ENCODE peak calls at places on chromosomes 6 and 20, in seven cellular contexts. One of them, this sample, is unnamed.
A peak's percentile ranks its signal among the peaks of the same experiment; 100 is the strongest.

GRCh38 chr6:170020041-170020583 is 268.7 kb downstream of the ERMARD start:
- DNase-seq in fibroblast of lung: no peak
- DNase-seq in dorsolateral prefrontal cortex: peak; percentile 24
- DNase-seq in heart left ventricle: no peak
- DNase-seq in WERI-Rb-1: no peak
- DNase-seq in astrocyte of the spinal cord: peak; percentile 14
- DNase-seq in sigmoid colon: peak; percentile 65
- DNase-seq in this sample: no peak

GRCh38 chr6:3355358-3356055 is 96.8 kb downstream of the PSMG4 start:
- DNase-seq in fibroblast of lung: no peak
- DNase-seq in dorsolateral prefrontal cortex: no peak
- DNase-seq in heart left ventricle: peak; percentile 66
- DNase-seq in sigmoid colon: peak; percentile 80
- DNase-seq in astrocyte of the spinal cord: peak; percentile 62
- DNase-seq in WERI-Rb-1: peak; percentile 66
- DNase-seq in this sample: no peak

GRCh38 chr6:44268095-44268628 is 2.1 kb upstream of the TMEM151B start:
- DNase-seq in dorsolateral prefrontal cortex: peak; percentile 69
- DNase-seq in sigmoid colon: no peak
- DNase-seq in astrocyte of the spinal cord: peak; percentile 38
- DNase-seq in heart left ventricle: no peak
- DNase-seq in WERI-Rb-1: peak; percentile 88
- DNase-seq in fibroblast of lung: peak; percentile 51
- DNase-seq in this sample: no peak

GRCh38 chr6:16487953-16488674 is 249.7 kb downstream of the GMPR start:
- DNase-seq in heart left ventricle: no peak
- DNase-seq in sigmoid colon: no peak
- DNase-seq in fibroblast of lung: no peak
- DNase-seq in astrocyte of the spinal cord: no peak
- DNase-seq in WERI-Rb-1: no peak
- DNase-seq in dorsolateral prefrontal cortex: no peak
- DNase-seq in this sample: no peak

GRCh38 chr6:79134699-79135474 is 56.8 kb upstream of the PHIP start:
- DNase-seq in fibroblast of lung: no peak
- DNase-seq in astrocyte of the spinal cord: no peak
- DNase-seq in heart left ventricle: no peak
- DNase-seq in sigmoid colon: no peak
- DNase-seq in WERI-Rb-1: peak; percentile 17
- DNase-seq in dorsolateral prefrontal cortex: no peak
- DNase-seq in this sample: no peak

GRCh38 chr20:38242848-38243449 is 17.6 kb downstream of the KIAA1755 start:
- DNase-seq in sigmoid colon: no peak
- DNase-seq in astrocyte of the spinal cord: no peak
- DNase-seq in dorsolateral prefrontal cortex: no peak
- DNase-seq in fibroblast of lung: no peak
- DNase-seq in WERI-Rb-1: peak; percentile 63
- DNase-seq in heart left ventricle: no peak
- DNase-seq in this sample: no peak

GRCh38 chr6:122069933-122070332 is 329.5 kb upstream of the HSF2 start:
- DNase-seq in fibroblast of lung: no peak
- DNase-seq in astrocyte of the spinal cord: no peak
- DNase-seq in heart left ventricle: no peak
- DNase-seq in dorsolateral prefrontal cortex: no peak
- DNase-seq in sigmoid colon: no peak
- DNase-seq in WERI-Rb-1: no peak
- DNase-seq in this sample: no peak

GRCh38 chr6:76703786-76704185 is 631.3 kb upstream of the IMPG1 start:
- DNase-seq in dorsolateral prefrontal cortex: no peak
- DNase-seq in fibroblast of lung: no peak
- DNase-seq in WERI-Rb-1: no peak
- DNase-seq in heart left ventricle: no peak
- DNase-seq in astrocyte of the spinal cord: no peak
- DNase-seq in sigmoid colon: no peak
- DNase-seq in this sample: no peak

GRCh38 chr6:36210886-36211595 is 14.5 kb downstream of the BRPF3 start:
- DNase-seq in WERI-Rb-1: no peak
- DNase-seq in fibroblast of lung: no peak
- DNase-seq in dorsolateral prefrontal cortex: no peak
- DNase-seq in heart left ventricle: no peak
- DNase-seq in sigmoid colon: no peak
- DNase-seq in astrocyte of the spinal cord: no peak
- DNase-seq in this sample: no peak

GRCh38 chr6:12286381-12287132 is 3.6 kb upstream of the EDN1 start:
- DNase-seq in sigmoid colon: no peak
- DNase-seq in astrocyte of the spinal cord: no peak
- DNase-seq in dorsolateral prefrontal cortex: no peak
- DNase-seq in WERI-Rb-1: no peak
- DNase-seq in heart left ventricle: no peak
- DNase-seq in fibroblast of lung: peak; percentile 35
- DNase-seq in this sample: no peak

GRCh38 chr6:147268254-147268653 is 64.0 kb downstream of the STXBP5 start:
- DNase-seq in astrocyte of the spinal cord: no peak
- DNase-seq in sigmoid colon: no peak
- DNase-seq in WERI-Rb-1: no peak
- DNase-seq in dorsolateral prefrontal cortex: no peak
- DNase-seq in fibroblast of lung: peak; percentile 41
- DNase-seq in heart left ventricle: no peak
- DNase-seq in this sample: no peak

GRCh38 chr20:60749804-60750602 is 502.1 kb upstream of the CDH4 start:
- DNase-seq in WERI-Rb-1: no peak
- DNase-seq in astrocyte of the spinal cord: no peak
- DNase-seq in fibroblast of lung: no peak
- DNase-seq in sigmoid colon: no peak
- DNase-seq in heart left ventricle: no peak
- DNase-seq in dorsolateral prefrontal cortex: no peak
- DNase-seq in this sample: no peak

GRCh38 chr20:61833807-61834610 is 231.7 kb downstream of the TAF4 start:
- DNase-seq in astrocyte of the spinal cord: no peak
- DNase-seq in heart left ventricle: peak; percentile 2
- DNase-seq in dorsolateral prefrontal cortex: no peak
- DNase-seq in WERI-Rb-1: no peak
- DNase-seq in sigmoid colon: no peak
- DNase-seq in fibroblast of lung: no peak
- DNase-seq in this sample: no peak

GRCh38 chr6:158705386-158706126 is 55.7 kb downstream of the SYTL3 start:
- DNase-seq in WERI-Rb-1: no peak
- DNase-seq in fibroblast of lung: no peak
- DNase-seq in astrocyte of the spinal cord: no peak
- DNase-seq in sigmoid colon: peak; percentile 64
- DNase-seq in dorsolateral prefrontal cortex: peak; percentile 23
- DNase-seq in heart left ventricle: no peak
- DNase-seq in this sample: no peak

GRCh38 chr20:35306931-35307517 is 14.8 kb upstream of the FAM83C start:
- DNase-seq in WERI-Rb-1: peak; percentile 82
- DNase-seq in heart left ventricle: peak; percentile 51
- DNase-seq in astrocyte of the spinal cord: peak; percentile 76
- DNase-seq in sigmoid colon: no peak
- DNase-seq in dorsolateral prefrontal cortex: peak; percentile 65
- DNase-seq in fibroblast of lung: peak; percentile 87
- DNase-seq in this sample: peak; percentile 46

GRCh38 chr6:46689657-46690056 is 2.0 kb downstream of the TDRD6 start:
- DNase-seq in WERI-Rb-1: no peak
- DNase-seq in heart left ventricle: no peak
- DNase-seq in sigmoid colon: no peak
- DNase-seq in astrocyte of the spinal cord: no peak
- DNase-seq in fibroblast of lung: no peak
- DNase-seq in dorsolateral prefrontal cortex: no peak
- DNase-seq in this sample: no peak

GRCh38 chr6:1424306-1424927 is 35.0 kb downstream of the FOXF2 start:
- DNase-seq in WERI-Rb-1: peak; percentile 80
- DNase-seq in dorsolateral prefrontal cortex: peak; percentile 40
- DNase-seq in heart left ventricle: peak; percentile 37
- DNase-seq in fibroblast of lung: peak; percentile 83
- DNase-seq in sigmoid colon: peak; percentile 75
- DNase-seq in astrocyte of the spinal cord: peak; percentile 57
- DNase-seq in this sample: peak; percentile 8

GRCh38 chr6:5034328-5034727 is 30.5 kb upstream of the RPP40 start:
- DNase-seq in WERI-Rb-1: no peak
- DNase-seq in sigmoid colon: no peak
- DNase-seq in astrocyte of the spinal cord: no peak
- DNase-seq in fibroblast of lung: no peak
- DNase-seq in heart left ventricle: no peak
- DNase-seq in dorsolateral prefrontal cortex: no peak
- DNase-seq in this sample: no peak

GRCh38 chr6:151675746-151676459 is 131.6 kb upstream of the ESR1 start:
- DNase-seq in WERI-Rb-1: peak; percentile 53
- DNase-seq in dorsolateral prefrontal cortex: no peak
- DNase-seq in astrocyte of the spinal cord: peak; percentile 24
- DNase-seq in heart left ventricle: no peak
- DNase-seq in sigmoid colon: no peak
- DNase-seq in fibroblast of lung: peak; percentile 17
- DNase-seq in this sample: no peak

GRCh38 chr20:1255675-1256074 is 10.4 kb upstream of the SNPH start:
- DNase-seq in astrocyte of the spinal cord: no peak
- DNase-seq in dorsolateral prefrontal cortex: no peak
- DNase-seq in fibroblast of lung: no peak
- DNase-seq in WERI-Rb-1: no peak
- DNase-seq in sigmoid colon: no peak
- DNase-seq in heart left ventricle: no peak
- DNase-seq in this sample: no peak

GRCh38 chr6:10248378-10248843 is 166.5 kb downstream of the TFAP2A start:
- DNase-seq in sigmoid colon: no peak
- DNase-seq in fibroblast of lung: no peak
- DNase-seq in astrocyte of the spinal cord: peak; percentile 14
- DNase-seq in WERI-Rb-1: no peak
- DNase-seq in heart left ventricle: no peak
- DNase-seq in dorsolateral prefrontal cortex: no peak
- DNase-seq in this sample: no peak

GRCh38 chr6:26223213-26223612 is 136.0 kb downstream of the HFE start:
- DNase-seq in fibroblast of lung: peak; percentile 30
- DNase-seq in dorsolateral prefrontal cortex: no peak
- DNase-seq in heart left ventricle: no peak
- DNase-seq in sigmoid colon: no peak
- DNase-seq in WERI-Rb-1: no peak
- DNase-seq in astrocyte of the spinal cord: peak; percentile 47
- DNase-seq in this sample: no peak

GRCh38 chr6:38708483-38708882 is 5.5 kb upstream of the GLO1 start:
- DNase-seq in sigmoid colon: no peak
- DNase-seq in heart left ventricle: no peak
- DNase-seq in dorsolateral prefrontal cortex: no peak
- DNase-seq in astrocyte of the spinal cord: no peak
- DNase-seq in fibroblast of lung: peak; percentile 19
- DNase-seq in WERI-Rb-1: no peak
- DNase-seq in this sample: no peak

GRCh38 chr6:92810913-92811312 is 608.4 kb downstream of the EPHA7 start:
- DNase-seq in astrocyte of the spinal cord: peak; percentile 52
- DNase-seq in sigmoid colon: no peak
- DNase-seq in WERI-Rb-1: peak; percentile 56
- DNase-seq in heart left ventricle: no peak
- DNase-seq in dorsolateral prefrontal cortex: no peak
- DNase-seq in fibroblast of lung: peak; percentile 62
- DNase-seq in this sample: peak; percentile 2

GRCh38 chr6:137216875-137217553 is 2.2 kb downstream of the IFNGR1 start:
- DNase-seq in sigmoid colon: no peak
- DNase-seq in dorsolateral prefrontal cortex: no peak
- DNase-seq in astrocyte of the spinal cord: no peak
- DNase-seq in heart left ventricle: peak; percentile 39
- DNase-seq in WERI-Rb-1: no peak
- DNase-seq in fibroblast of lung: no peak
- DNase-seq in this sample: no peak
- H3K4me3 ChIP-seq in sigmoid colon: peak overlapping the region; percentile 81
- H3K4me3 ChIP-seq in dorsolateral prefrontal cortex: peak overlapping the region; percentile 89
- H3K4me3 ChIP-seq in astrocyte of the spinal cord: peak overlapping the region; percentile 92
- H3K4me3 ChIP-seq in heart left ventricle: peak overlapping the region; percentile 90
- H3K4me3 ChIP-seq in WERI-Rb-1: no peak overlapping the region
- H3K4me3 ChIP-seq in fibroblast of lung: peak overlapping the region; percentile 83
- H3K4me3 ChIP-seq in this sample: no peak overlapping the region

DNA sequence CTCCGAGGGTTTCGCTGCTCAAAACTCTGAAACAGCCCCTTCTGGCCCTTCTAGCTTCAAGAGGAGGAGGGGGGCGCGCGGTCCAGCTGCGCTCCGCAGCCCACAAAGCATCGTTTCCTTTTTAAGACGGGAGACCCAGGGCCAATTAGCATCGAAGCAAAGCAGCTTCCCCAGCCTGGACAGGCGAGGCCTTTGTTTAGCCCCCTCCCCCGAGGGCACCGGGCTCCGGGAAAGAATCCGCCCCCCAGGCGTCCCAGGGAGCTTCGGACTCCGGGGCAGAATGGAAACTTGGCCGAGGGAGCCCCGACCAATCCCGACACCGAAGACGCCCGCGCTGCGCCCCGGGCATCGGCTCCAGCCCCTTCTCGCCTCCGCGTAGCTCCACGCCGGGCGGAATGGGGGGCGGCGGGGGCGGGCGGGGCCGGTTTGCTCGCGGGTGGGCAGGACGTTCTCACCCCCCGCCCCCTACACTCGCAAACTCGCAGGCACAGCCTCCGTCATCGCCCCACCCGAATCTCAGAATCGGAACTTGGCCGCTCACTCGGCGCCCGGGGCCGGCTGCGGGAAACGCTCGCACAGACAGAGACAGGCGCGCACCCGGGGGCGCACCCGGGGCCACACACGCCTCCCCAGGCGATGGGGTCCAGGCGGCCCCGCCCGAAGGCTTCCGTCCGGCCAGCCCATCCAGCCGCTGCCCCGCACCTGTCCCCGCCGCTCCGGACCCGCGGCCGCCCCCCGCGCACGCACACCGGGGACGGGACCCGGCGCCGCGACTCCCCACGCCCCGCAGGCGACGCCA is 626 bp downstream of the NKAIN4 start:
- DNase-seq in WERI-Rb-1: no peak
- DNase-seq in heart left ventricle: no peak
- DNase-seq in astrocyte of the spinal cord: no peak
- DNase-seq in sigmoid colon: no peak
- DNase-seq in dorsolateral prefrontal cortex: no peak
- DNase-seq in fibroblast of lung: no peak
- DNase-seq in this sample: no peak
- H3K4me3 ChIP-seq in WERI-Rb-1: peak overlapping the region; percentile 27
- H3K4me3 ChIP-seq in heart left ventricle: peak overlapping the region; percentile 31
- H3K4me3 ChIP-seq in astrocyte of the spinal cord: no peak overlapping the region
- H3K4me3 ChIP-seq in sigmoid colon: peak overlapping the region; percentile 23
- H3K4me3 ChIP-seq in dorsolateral prefrontal cortex: peak overlapping the region; percentile 48
- H3K4me3 ChIP-seq in fibroblast of lung: no peak overlapping the region
- H3K4me3 ChIP-seq in this sample: peak overlapping the region; percentile 32

GRCh38 chr6:18179770-18180393 is 24.7 kb downstream of the KDM1B start:
- DNase-seq in dorsolateral prefrontal cortex: no peak
- DNase-seq in sigmoid colon: no peak
- DNase-seq in fibroblast of lung: no peak
- DNase-seq in heart left ventricle: peak; percentile 43
- DNase-seq in WERI-Rb-1: no peak
- DNase-seq in astrocyte of the spinal cord: no peak
- DNase-seq in this sample: no peak
- H3K4me3 ChIP-seq in dorsolateral prefrontal cortex: no peak overlapping the region
- H3K4me3 ChIP-seq in sigmoid colon: no peak overlapping the region
- H3K4me3 ChIP-seq in fibroblast of lung: no peak overlapping the region
- H3K4me3 ChIP-seq in heart left ventricle: no peak overlapping the region
- H3K4me3 ChIP-seq in WERI-Rb-1: no peak overlapping the region
- H3K4me3 ChIP-seq in astrocyte of the spinal cord: no peak overlapping the region
- H3K4me3 ChIP-seq in this sample: no peak overlapping the region

DNA sequence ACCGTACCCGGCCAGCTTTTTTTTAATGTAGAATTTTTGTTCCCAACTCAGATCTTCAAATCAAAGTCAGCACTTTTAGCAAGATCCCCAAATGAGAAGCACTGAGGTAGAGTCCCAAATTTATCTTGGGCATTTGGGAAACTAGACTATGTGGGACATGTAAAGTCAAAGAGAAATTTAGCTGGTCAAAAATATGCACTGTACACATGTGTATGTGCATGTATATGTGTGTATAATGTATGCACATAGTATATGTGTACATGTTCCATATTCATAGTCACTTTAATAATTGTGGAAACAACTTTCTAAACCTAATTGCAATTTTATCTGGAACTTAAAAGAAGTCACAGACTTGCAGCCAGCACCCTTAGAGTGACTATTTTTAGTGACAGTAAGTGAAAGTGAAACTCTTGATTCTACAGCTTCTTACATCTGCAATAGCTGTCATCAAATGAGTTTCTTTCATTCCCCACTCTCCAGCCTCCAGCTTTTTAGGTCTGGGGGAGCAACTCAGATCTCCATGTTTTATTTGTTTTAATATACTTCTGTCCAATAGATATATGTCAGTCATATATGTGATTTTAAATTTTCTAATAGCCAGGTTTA is 53.6 kb downstream of the CDC40 start:
- DNase-seq in sigmoid colon: no peak
- DNase-seq in fibroblast of lung: peak; percentile 42
- DNase-seq in WERI-Rb-1: no peak
- DNase-seq in astrocyte of the spinal cord: peak; percentile 32
- DNase-seq in dorsolateral prefrontal cortex: no peak
- DNase-seq in heart left ventricle: no peak
- DNase-seq in this sample: no peak
- H3K4me3 ChIP-seq in sigmoid colon: no peak overlapping the region
- H3K4me3 ChIP-seq in fibroblast of lung: no peak overlapping the region
- H3K4me3 ChIP-seq in WERI-Rb-1: no peak overlapping the region
- H3K4me3 ChIP-seq in astrocyte of the spinal cord: no peak overlapping the region
- H3K4me3 ChIP-seq in dorsolateral prefrontal cortex: no peak overlapping the region
- H3K4me3 ChIP-seq in heart left ventricle: no peak overlapping the region
- H3K4me3 ChIP-seq in this sample: no peak overlapping the region

This sample was measured in retinal pigment epithelial cell.